ENCODE peak calls at places on chromosomes 6 and 20, in four cellular contexts. J is aorta, X is COR-L47, V is dorsolateral prefrontal cortex. S is an unnamed sample.

GRCh38 chr6:6749791-6750434 is 161.4 kb downstream of the LY86 start:
- DNase-seq in V (no peak), X (no peak), J (no peak), S (peak)

GRCh38 chr6:73739097-73739496 is 43.1 kb downstream of the CD109 start:
- DNase-seq in J (no peak), V (no peak), X (peak), S (no peak)

GRCh38 chr6:50655848-50656453 is 57.4 kb upstream of the TFAP2D start:
- DNase-seq in J (no peak), X (no peak), V (no peak), S (no peak)

GRCh38 chr6:169019727-169020491 is 233.7 kb downstream of the THBS2 start:
- DNase-seq in V (no peak), J (no peak), X (no peak), S (no peak)

GRCh38 chr6:102485480-102485879 is 1092.0 kb downstream of the GRIK2 start:
- DNase-seq in X (no peak), V (no peak), J (no peak), S (no peak)

GRCh38 chr6:42618686-42619085 is 54.9 kb downstream of the UBR2 start:
- DNase-seq in J (no peak), X (no peak), V (no peak), S (peak)

GRCh38 chr6:125104425-125104824 is 49.1 kb upstream of the TPD52L1 start:
- DNase-seq in X (no peak), J (no peak), V (no peak), S (no peak)

GRCh38 chr6:31490115-31490873 is 7.7 kb upstream of the MICB start:
- DNase-seq in V (no peak), J (no peak), X (no peak), S (no peak)

GRCh38 chr6:10558575-10558974 is 37.4 kb downstream of the GCNT2 start:
- DNase-seq in X (peak), V (no peak), J (no peak), S (no peak)

GRCh38 chr6:133697666-133698065 is 191.2 kb upstream of the TCF21 start:
- DNase-seq in X (no peak), V (no peak), J (no peak), S (no peak)

GRCh38 chr6:21331221-21331620 is 262.3 kb upstream of the SOX4 start:
- DNase-seq in J (no peak), X (no peak), V (no peak), S (no peak)

GRCh38 chr6:22281691-22282090 is 15.1 kb downstream of the PRL start:
- DNase-seq in J (no peak), X (no peak), V (no peak), S (no peak)

GRCh38 chr6:112881027-112881426 is 533.9 kb downstream of the RFPL4B start:
- DNase-seq in X (no peak), J (no peak), V (no peak), S (no peak)

GRCh38 chr20:50713677-50714101 is 17.7 kb upstream of the PARD6B start:
- DNase-seq in X (peak), V (no peak), J (no peak), S (no peak)

GRCh38 chr6:37310980-37311379 is 42.8 kb upstream of the RNF8 start:
- DNase-seq in J (no peak), X (no peak), V (no peak), S (no peak)

GRCh38 chr6:73798592-73798991 is 102.6 kb downstream of the CD109 start:
- DNase-seq in X (no peak), J (no peak), V (no peak), S (peak)

GRCh38 chr20:46365483-46366215 is 40.8 kb downstream of the ELMO2 start:
- DNase-seq in X (no peak), V (no peak), J (no peak), S (no peak)

GRCh38 chr6:166712554-166713228 is 85.6 kb upstream of the RPS6KA2 start:
- DNase-seq in V (no peak), X (no peak), J (no peak), S (no peak)

GRCh38 chr20:32240220-32240619 is 32.5 kb downstream of the POFUT1 start:
- DNase-seq in X (no peak), V (no peak), J (peak), S (no peak)

GRCh38 chr20:32488066-32488838 is 96.9 kb downstream of the NOL4L start:
- DNase-seq in J (peak), X (no peak), V (no peak), S (no peak)